ENCODE peak calls at places on chromosomes 4 and X, in seven cellular contexts. C is foreskin fibroblast, K is neural progenitor cell, J is prostate gland, S is dorsolateral prefrontal cortex, W is suprapubic skin, D is stomach. Q is an unnamed sample.

GRCh38 chr4:103718993-103719319 is 829 bp downstream of the TACR3 start:
- DNase-seq in C (no peak), K (peak; percentile 57), J (no peak), S (no peak), W (no peak), D (no peak), Q (no peak)

GRCh38 chr4:109294006-109294405 is 8.5 kb downstream of the COL25A1 start:
- DNase-seq in C (no peak), K (peak; percentile 76), J (no peak), S (no peak), W (no peak), D (no peak), Q (no peak)

GRCh38 chr4:1599491-1600210 is 84.5 kb downstream of the FAM53A start:
- DNase-seq in C (no peak), K (no peak), J (no peak), S (no peak), W (no peak), D (no peak), Q (no peak)

GRCh38 chrX:79081895-79082512 is 62.5 kb upstream of the GPR174 start:
- DNase-seq in C (no peak), K (peak; percentile 31), J (no peak), S (no peak), W (no peak), D (no peak), Q (no peak)

GRCh38 chr4:108313546-108314339 is 145.0 kb upstream of the LEF1 start:
- DNase-seq in C (no peak), K (no peak), J (no peak), S (no peak), W (no peak), D (no peak), Q (no peak)

GRCh38 chrX:10648608-10649007 is 28.2 kb upstream of the MID1 start:
- DNase-seq in C (peak; percentile 76), K (no peak), J (no peak), S (no peak), W (no peak), D (no peak), Q (peak; percentile 9)

GRCh38 chrX:53281321-53281822 is at the start of gene IQSEC2:
- DNase-seq in C (peak; percentile 74), K (peak; percentile 61), J (peak; percentile 72), S (no peak), W (peak; percentile 85), D (peak; percentile 86), Q (peak; percentile 57)

GRCh38 chr4:149572711-149573110 is 242.9 kb downstream of the IQCM start:
- DNase-seq in C (no peak), K (no peak), J (no peak), S (no peak), W (no peak), D (no peak), Q (no peak)

GRCh38 chr4:71587995-71588394 is 195.9 kb downstream of the GC start:
- DNase-seq in C (no peak), K (no peak), J (no peak), S (no peak), W (no peak), D (no peak), Q (no peak)

GRCh38 chr4:133136833-133137232 is 12.3 kb upstream of the PCDH10 start:
- DNase-seq in C (no peak), K (no peak), J (no peak), S (no peak), W (no peak), D (no peak), Q (no peak)

GRCh38 chr4:9898596-9899345 is 117.3 kb downstream of the DRD5 start:
- DNase-seq in C (peak; percentile 13), K (peak; percentile 87), J (no peak), S (no peak), W (no peak), D (peak; percentile 26), Q (no peak)

GRCh38 chrX:129019412-129019811 is 503.9 kb downstream of the SMARCA1 start:
- DNase-seq in C (no peak), K (no peak), J (no peak), S (no peak), W (no peak), D (no peak), Q (no peak)

GRCh38 chr4:158948071-158948470 is 154.8 kb upstream of the RAPGEF2 start:
- DNase-seq in C (no peak), K (no peak), J (no peak), S (no peak), W (no peak), D (no peak), Q (no peak)

GRCh38 chr4:134201216-134202098 is at the start of gene PABPC4L:
- DNase-seq in C (peak; percentile 4), K (peak; percentile 54), J (peak; percentile 73), S (no peak), W (no peak), D (no peak), Q (peak; percentile 64)

GRCh38 chrX:12986886-12987285 is 12.0 kb downstream of the TMSB4X start:
- DNase-seq in C (peak; percentile 35), K (no peak), J (no peak), S (no peak), W (no peak), D (no peak), Q (no peak)

GRCh38 chrX:31608651-31609050 is 536.8 kb upstream of the FTHL17 start:
- DNase-seq in C (no peak), K (no peak), J (no peak), S (no peak), W (no peak), D (no peak), Q (no peak)
- TF ChIP-seq CTCF in C (no peak), K (no peak), J (no peak), S (no peak), W (no peak), D (no peak), Q (no peak)

GRCh38 chr4:5463936-5464650 is 244.3 kb downstream of the EVC2 start:
- DNase-seq in C (no peak), K (no peak), J (no peak), S (no peak), W (peak; percentile 61), D (no peak), Q (no peak)

GRCh38 chr4:5462254-5462835 is 246.0 kb downstream of the EVC2 start:
- DNase-seq in C (no peak), K (no peak), J (no peak), S (no peak), W (peak; percentile 57), D (no peak), Q (no peak)

GRCh38 chr4:5461477-5461876 is 246.9 kb downstream of the EVC2 start:
- DNase-seq in C (no peak), K (no peak), J (no peak), S (no peak), W (peak; percentile 32), D (no peak), Q (no peak)

GRCh38 chr4:5463361-5463760 is 245.0 kb downstream of the EVC2 start:
- DNase-seq in C (no peak), K (no peak), J (no peak), S (no peak), W (peak; percentile 15), D (no peak), Q (no peak)

DNA sequence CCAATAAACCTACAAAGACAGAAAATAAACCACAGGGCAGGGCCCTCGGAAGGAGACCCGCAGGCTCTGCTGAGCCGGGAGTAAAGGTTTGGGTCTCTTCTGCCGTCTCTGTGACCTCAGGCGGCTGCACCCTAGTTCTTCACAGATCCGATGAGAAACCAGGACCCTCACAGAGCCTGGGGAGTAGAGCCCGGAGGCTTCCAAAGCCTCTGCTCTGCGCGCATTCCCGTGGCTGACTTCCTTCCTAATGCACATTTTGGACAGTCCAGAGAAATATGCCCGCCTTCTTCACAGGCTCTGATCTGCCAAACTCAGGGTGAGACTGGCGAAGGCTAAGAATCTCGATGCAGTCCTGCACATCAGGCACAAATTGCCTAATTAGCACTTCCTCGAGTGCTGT is 245.5 kb downstream of the EVC2 start:
- DNase-seq in C (no peak), K (no peak), J (no peak), S (no peak), W (peak; percentile 26), D (no peak), Q (no peak)
- TF ChIP-seq CTCF in C (no peak), K (no peak), J (no peak), S (no peak), W (no peak), D (no peak), Q (no peak)

GRCh38 chrX:36859231-36859630 is 148.9 kb upstream of the FAM47C start:
- DNase-seq in C (no peak), K (no peak), J (no peak), S (no peak), W (no peak), D (no peak), Q (no peak)

GRCh38 chrX:36856849-36857248 is 151.3 kb upstream of the FAM47C start:
- DNase-seq in C (no peak), K (no peak), J (no peak), S (no peak), W (no peak), D (no peak), Q (no peak)
- TF ChIP-seq CTCF in C (no peak), K (peak; percentile 23), J (no peak), S (no peak), W (no peak), D (no peak), Q (no peak)

GRCh38 chrX:40169193-40170086 is 71.7 kb upstream of the BCOR start:
- DNase-seq in C (no peak), K (peak; percentile 82), J (peak; percentile 40), S (no peak), W (no peak), D (peak; percentile 74), Q (peak; percentile 45)
- TF ChIP-seq CTCF in C (peak; percentile 57), K (peak; percentile 68), J (peak; percentile 23), S (no peak), W (no peak), D (no peak), Q (peak; percentile 54)